ENCODE peak calls at places on chromosomes 12 and 14, in nine cellular contexts. F is A549; M is GM23248; T is tibial nerve; R is prostate gland; V is lung; W is SJCRH30; K is naive thymus-derived CD4-positive, alpha-beta T cell; G is IMR-90. L is an unnamed sample.

GRCh38 chr12:1777798-1778197 is 42.6 kb upstream of the LRTM2 start:
- DNase-seq in F (no peak), T (no peak), M (peak), V (no peak), W (no peak), G (peak), K (no peak), R (no peak), L (peak)

GRCh38 chr12:401235-402126 is at the start of gene CCDC77:
- DNase-seq in V (peak), W (peak), F (peak), G (peak), M (peak), K (peak), R (peak), T (peak), L (peak)

GRCh38 chr12:124174406-124174805 is 120.5 kb upstream of the RFLNA start:
- DNase-seq in K (no peak), M (peak), F (no peak), R (no peak), T (no peak), G (no peak), W (no peak), V (no peak), L (peak)

GRCh38 chr12:77062846-77063461 is 2.4 kb downstream of the E2F7 start:
- DNase-seq in W (no peak), F (no peak), K (no peak), R (peak), G (peak), V (no peak), M (no peak), T (no peak), L (no peak)

GRCh38 chr12:84807249-84807648 is 105.3 kb downstream of the SLC6A15 start:
- DNase-seq in R (no peak), G (peak), W (no peak), F (no peak), T (no peak), M (peak), K (no peak), V (no peak), L (no peak)

GRCh38 chr12:128267651-128268347 is 829 bp downstream of the TMEM132C start:
- DNase-seq in M (no peak), G (no peak), T (no peak), V (no peak), W (no peak), F (no peak), R (no peak), K (no peak), L (no peak)

GRCh38 chr12:121025442-121026226 is 9.3 kb upstream of the C12orf43 start:
- DNase-seq in M (peak), R (no peak), K (no peak), F (peak), V (no peak), G (no peak), W (no peak), T (no peak), L (no peak)

GRCh38 chr14:60753264-60754126 is 18.9 kb downstream of the MNAT1 start:
- DNase-seq in V (no peak), W (no peak), T (no peak), F (no peak), R (no peak), M (no peak), K (peak), G (peak), L (peak)

GRCh38 chr14:56874375-56874774 is 64.1 kb upstream of the OTX2 start:
- DNase-seq in K (no peak), V (no peak), F (peak), R (peak), T (no peak), M (peak), G (no peak), W (peak), L (no peak)

GRCh38 chr14:64755661-64756265 is 51.5 kb downstream of the PLEKHG3 start:
- DNase-seq in T (no peak), G (peak), V (no peak), R (no peak), W (peak), F (no peak), K (no peak), M (peak), L (peak)

GRCh38 chr14:58969951-58970751 is 218.3 kb upstream of the DAAM1 start:
- DNase-seq in F (no peak), V (no peak), R (no peak), K (no peak), T (no peak), M (no peak), W (no peak), G (peak), L (peak)

GRCh38 chr12:114826233-114826632 is 142.3 kb upstream of the TBX3 start:
- DNase-seq in F (no peak), R (no peak), G (no peak), V (no peak), T (no peak), K (no peak), M (no peak), W (no peak), L (no peak)

GRCh38 chr12:54024127-54024526 is 4.1 kb upstream of the HOXC6 start:
- DNase-seq in R (no peak), K (no peak), W (no peak), M (peak), T (no peak), F (no peak), V (no peak), G (no peak), L (no peak)

GRCh38 chr14:92652413-92653151 is 95.8 kb downstream of the LGMN start:
- DNase-seq in K (peak), F (no peak), V (no peak), G (no peak), T (no peak), M (no peak), W (no peak), R (no peak), L (no peak)

GRCh38 chr14:92651793-92652382 is 96.5 kb downstream of the LGMN start:
- DNase-seq in T (peak), V (peak), R (no peak), G (no peak), M (no peak), K (peak), F (no peak), W (no peak), L (no peak)

GRCh38 chr14:92649934-92650545 is 98.4 kb downstream of the LGMN start:
- DNase-seq in F (no peak), G (peak), T (peak), R (peak), M (peak), W (no peak), K (no peak), V (peak), L (peak)

GRCh38 chr14:92650581-92651105 is 97.8 kb downstream of the LGMN start:
- DNase-seq in F (no peak), R (no peak), G (no peak), V (no peak), K (no peak), M (no peak), T (no peak), W (no peak), L (no peak)

DNA sequence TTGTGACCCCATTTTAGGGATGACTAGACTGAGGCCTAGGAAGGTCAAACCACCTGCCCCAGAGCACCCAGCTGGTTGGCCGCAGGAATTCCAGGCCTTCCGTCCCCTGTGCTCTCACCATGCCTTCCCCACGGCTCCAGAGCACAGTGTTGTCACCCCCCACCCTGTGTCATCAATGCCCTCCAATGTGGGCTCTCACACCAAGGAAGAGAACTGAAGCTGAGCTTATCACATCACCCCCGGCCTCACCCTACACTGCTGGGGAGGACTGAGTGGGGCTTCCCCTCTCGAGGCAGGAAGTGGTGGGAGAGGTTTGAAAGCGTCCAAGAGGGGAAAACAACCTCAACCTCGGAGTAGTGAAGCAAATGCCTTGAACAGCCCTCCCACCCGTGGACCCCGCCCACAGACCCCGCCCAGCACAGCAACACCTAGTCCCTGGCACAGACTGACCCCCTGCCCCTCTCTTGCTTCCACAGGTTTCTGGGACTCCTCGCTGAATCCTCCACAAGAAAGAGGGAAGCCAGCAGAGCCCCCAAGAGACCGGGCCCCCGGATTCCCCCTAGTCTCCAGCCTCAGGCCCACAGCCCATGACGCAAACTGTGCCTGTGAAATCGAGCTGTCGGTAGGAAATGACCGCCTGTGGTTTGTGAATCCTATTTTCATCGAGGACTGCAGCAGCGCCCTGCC is 97.2 kb downstream of the LGMN start:
- DNase-seq in R (no peak), T (no peak), M (no peak), F (no peak), K (peak), W (no peak), V (peak), G (no peak), L (no peak)
- H3K4me3 ChIP-seq in R (no peak), T (peak), M (no peak), F (no peak), K (peak), W (no peak), V (no peak), G (no peak), L (no peak)

GRCh38 chr14:75428230-75429104 is 645 bp downstream of the JDP2 start:
- DNase-seq in F (no peak), R (no peak), G (no peak), V (peak), T (no peak), K (peak), W (no peak), M (peak), L (peak)

GRCh38 chr14:75425443-75425842 is 2.4 kb upstream of the JDP2 start:
- DNase-seq in W (no peak), M (no peak), V (no peak), T (no peak), R (no peak), G (peak), K (no peak), F (no peak), L (no peak)

GRCh38 chr14:75427482-75428229 is at the start of gene JDP2:
- DNase-seq in G (peak), F (peak), W (peak), T (peak), M (peak), K (peak), R (peak), V (peak), L (peak)

GRCh38 chr14:75426332-75427125 is 1.3 kb upstream of the JDP2 start:
- DNase-seq in R (no peak), M (no peak), F (no peak), V (no peak), T (no peak), W (no peak), K (no peak), G (no peak), L (no peak)

GRCh38 chr14:75427126-75427481 is 718 bp upstream of the JDP2 start:
- DNase-seq in T (no peak), M (no peak), W (no peak), V (no peak), G (no peak), K (no peak), F (no peak), R (no peak), L (no peak)
- H3K4me3 ChIP-seq in T (peak), M (peak), W (peak), V (peak), G (peak), K (peak), F (peak), R (peak), L (peak)

DNA sequence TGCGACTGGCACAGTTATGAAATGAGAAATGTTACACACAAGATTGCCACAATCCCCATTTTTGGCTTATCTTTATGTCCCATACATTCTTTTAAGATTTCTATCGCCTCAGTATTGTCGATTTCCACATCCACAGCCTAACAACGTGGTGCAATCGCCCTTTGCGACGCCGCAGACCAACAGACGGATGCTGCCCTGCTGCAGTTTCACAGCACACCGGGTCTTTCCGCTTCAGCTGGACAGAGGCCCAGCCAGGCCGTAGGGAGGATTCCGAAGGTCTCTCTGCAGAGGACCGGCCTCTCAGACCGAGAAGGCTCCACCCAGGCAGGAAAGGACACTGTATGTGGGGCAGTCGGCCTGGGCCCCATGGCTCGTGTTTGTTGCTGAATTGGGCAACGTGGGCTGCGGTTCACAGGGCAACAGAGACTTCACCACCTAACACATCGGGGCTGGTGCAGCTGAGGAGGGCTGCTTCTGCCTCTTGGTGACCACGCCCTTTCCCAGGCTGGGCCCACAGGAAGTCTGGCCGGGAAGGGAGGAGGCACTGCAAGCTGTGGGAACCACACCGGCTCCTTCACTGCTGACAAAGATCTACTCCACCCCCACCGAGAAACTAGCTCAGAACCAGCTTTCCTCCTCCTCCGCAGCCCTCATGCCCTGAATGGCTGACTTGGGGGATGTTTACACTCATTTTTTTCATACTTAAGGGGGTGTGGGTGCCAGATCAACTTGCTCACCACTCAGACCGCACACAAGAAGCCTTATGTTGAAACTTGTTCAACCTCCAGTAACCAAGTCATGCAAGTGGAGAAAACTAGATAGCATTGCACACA is 32.9 kb upstream of the MDM1 start:
- DNase-seq in V (peak), R (peak), K (peak), F (peak), W (peak), G (peak), T (peak), M (peak), L (peak)
- H3K4me3 ChIP-seq in V (peak), R (peak), K (peak), F (peak), W (peak), G (peak), T (peak), M (peak), L (peak)

GRCh38 chr14:70100071-70100470 is 88.7 kb downstream of the SLC8A3 start:
- DNase-seq in R (no peak), T (no peak), V (no peak), G (no peak), F (no peak), M (no peak), K (no peak), W (no peak), L (no peak)
- H3K4me3 ChIP-seq in R (no peak), T (no peak), V (no peak), G (no peak), F (no peak), M (no peak), K (no peak), W (no peak), L (no peak)

GRCh38 chr12:24379493-24379892 is 430.0 kb upstream of the SOX5 start:
- DNase-seq in R (no peak), F (no peak), V (no peak), G (no peak), M (no peak), K (no peak), T (no peak), W (no peak), L (no peak)
- H3K4me3 ChIP-seq in R (no peak), F (no peak), V (no peak), G (no peak), M (no peak), K (no peak), T (no peak), W (no peak), L (no peak)

GRCh38 chr14:96762650-96763049 is 34.5 kb upstream of the VRK1 start:
- DNase-seq in T (no peak), F (peak), K (no peak), W (peak), V (peak), G (peak), M (peak), R (no peak), L (peak)

GRCh38 chr14:96764012-96764411 is 33.2 kb upstream of the VRK1 start:
- DNase-seq in W (no peak), V (no peak), T (no peak), G (no peak), F (no peak), R (no peak), K (no peak), M (no peak), L (no peak)

GRCh38 chr14:96757456-96757855 is 39.7 kb upstream of the VRK1 start:
- DNase-seq in M (no peak), T (no peak), R (no peak), W (no peak), F (no peak), V (no peak), G (no peak), K (no peak), L (no peak)

GRCh38 chr14:96756745-96757144 is 40.4 kb upstream of the VRK1 start:
- DNase-seq in R (no peak), V (no peak), M (no peak), W (no peak), K (no peak), G (no peak), T (no peak), F (no peak), L (no peak)

GRCh38 chr14:96761066-96761465 is 36.1 kb upstream of the VRK1 start:
- DNase-seq in F (no peak), G (no peak), W (no peak), M (no peak), R (no peak), V (no peak), T (no peak), K (no peak), L (no peak)
- H3K4me3 ChIP-seq in F (no peak), G (no peak), W (no peak), M (no peak), R (no peak), V (no peak), T (no peak), K (no peak), L (no peak)

L was measured in AG10803.